ENCODE peak calls at places on chromosomes 1 and 21, in five cellular contexts. One of them, this sample, is unnamed.

GRCh38 chr1:231357831-231358354 is 19.8 kb downstream of the SPRTN start:
- DNase-seq in mammary epithelial cell: peak; percentile 82
- DNase-seq in NCI-H345: peak; percentile 69
- DNase-seq in naive B cell: peak; percentile 38
- DNase-seq in effector CD8-positive, alpha-beta T cell: no peak
- DNase-seq in this sample: peak; percentile 68

GRCh38 chr1:86739901-86740507 is 35.6 kb downstream of the SH3GLB1 start:
- DNase-seq in mammary epithelial cell: no peak
- DNase-seq in NCI-H345: no peak
- DNase-seq in naive B cell: no peak
- DNase-seq in effector CD8-positive, alpha-beta T cell: no peak
- DNase-seq in this sample: no peak

GRCh38 chr21:27802816-27803475 is 836.1 kb upstream of the ADAMTS5 start:
- DNase-seq in mammary epithelial cell: peak; percentile 43
- DNase-seq in NCI-H345: no peak
- DNase-seq in naive B cell: no peak
- DNase-seq in effector CD8-positive, alpha-beta T cell: no peak
- DNase-seq in this sample: peak; percentile 20

GRCh38 chr1:30940541-30940940 is 32.0 kb upstream of the SDC3 start:
- DNase-seq in mammary epithelial cell: no peak
- DNase-seq in NCI-H345: no peak
- DNase-seq in naive B cell: no peak
- DNase-seq in effector CD8-positive, alpha-beta T cell: no peak
- DNase-seq in this sample: no peak

GRCh38 chr1:57520743-57521142 is 96.9 kb upstream of the DAB1 start:
- DNase-seq in mammary epithelial cell: no peak
- DNase-seq in NCI-H345: no peak
- DNase-seq in naive B cell: no peak
- DNase-seq in effector CD8-positive, alpha-beta T cell: no peak
- DNase-seq in this sample: no peak

GRCh38 chr1:203440780-203441179 is 34.8 kb upstream of the PRELP start:
- DNase-seq in mammary epithelial cell: peak; percentile 30
- DNase-seq in NCI-H345: peak; percentile 25
- DNase-seq in naive B cell: no peak
- DNase-seq in effector CD8-positive, alpha-beta T cell: no peak
- DNase-seq in this sample: peak; percentile 45

GRCh38 chr1:26358411-26359384 is 4.8 kb upstream of the CRYBG2 start:
- DNase-seq in mammary epithelial cell: peak; percentile 93
- DNase-seq in NCI-H345: no peak
- DNase-seq in naive B cell: no peak
- DNase-seq in effector CD8-positive, alpha-beta T cell: peak; percentile 45
- DNase-seq in this sample: no peak

GRCh38 chr1:1431845-1432565 is 3.5 kb upstream of the VWA1 start:
- DNase-seq in mammary epithelial cell: no peak
- DNase-seq in NCI-H345: no peak
- DNase-seq in naive B cell: no peak
- DNase-seq in effector CD8-positive, alpha-beta T cell: no peak
- DNase-seq in this sample: peak; percentile 42

This sample was measured in GM13976.